ENCODE peak calls at places on chromosomes 7 and 10, in seven cellular contexts. O is fibroblast of villous mesenchyme, V is Panc1, F is psoas muscle, Q is ovary, K is iPS DF 6.9, P is fibroblast of the aortic adventitia. A is an unnamed sample.

GRCh38 chr7:82164813-82165212 is 278.8 kb downstream of the CACNA2D1 start:
- DNase-seq in V (no peak), K (no peak), F (no peak), P (peak), Q (no peak), O (peak), A (no peak)

GRCh38 chr7:46658281-46658680 is 737.2 kb upstream of the IGFBP3 start:
- DNase-seq in P (no peak), K (no peak), O (no peak), Q (no peak), V (no peak), F (no peak), A (no peak)

GRCh38 chr10:131980757-131981428 is 830 bp downstream of the BNIP3 start:
- DNase-seq in K (no peak), P (peak), F (no peak), O (peak), Q (peak), V (no peak), A (no peak)

GRCh38 chr7:148809856-148810255 is 74.2 kb downstream of the EZH2 start:
- DNase-seq in F (no peak), O (no peak), Q (no peak), K (no peak), V (no peak), P (no peak), A (no peak)

GRCh38 chr7:46811529-46811928 is 770.4 kb downstream of the TNS3 start:
- DNase-seq in V (no peak), F (no peak), P (peak), Q (peak), K (no peak), O (peak), A (no peak)

GRCh38 chr10:116742367-116743265 is at the start of gene HSPA12A:
- DNase-seq in O (peak), K (no peak), F (peak), V (no peak), P (peak), Q (peak), A (no peak)

GRCh38 chr10:124719213-124719851 is 24.8 kb downstream of the FAM53B start:
- DNase-seq in P (peak), K (no peak), V (no peak), Q (no peak), F (peak), O (peak), A (peak)

GRCh38 chr10:93198401-93199175 is 124.9 kb downstream of the CYP26A1 start:
- DNase-seq in K (no peak), O (peak), V (no peak), Q (no peak), P (peak), F (peak), A (no peak)

GRCh38 chr7:90626011-90626410 is 29.9 kb downstream of the CDK14 start:
- DNase-seq in Q (no peak), K (no peak), V (no peak), O (peak), F (no peak), P (peak), A (no peak)

GRCh38 chr7:157526604-157527003 is 189.8 kb downstream of the DNAJB6 start:
- DNase-seq in F (peak), K (no peak), Q (peak), P (no peak), O (no peak), V (no peak), A (no peak)

GRCh38 chr10:129760416-129760815 is 203.7 kb downstream of the EBF3 start:
- DNase-seq in V (no peak), F (no peak), P (no peak), K (no peak), Q (no peak), O (no peak), A (no peak)

GRCh38 chr7:87058739-87059524 is 522 bp downstream of the ELAPOR2 start:
- DNase-seq in V (no peak), O (no peak), P (no peak), K (no peak), Q (peak), F (peak), A (no peak)

GRCh38 chr7:134425777-134426176 is 33.1 kb downstream of the AKR1B1 start:
- DNase-seq in V (no peak), O (no peak), Q (no peak), F (no peak), P (no peak), K (no peak), A (no peak)

GRCh38 chr7:2934211-2934731 is 90.2 kb upstream of the GNA12 start:
- DNase-seq in V (no peak), Q (no peak), F (no peak), O (peak), P (peak), K (no peak), A (no peak)

GRCh38 chr7:4631021-4631663 is 51.0 kb upstream of the FOXK1 start:
- DNase-seq in F (no peak), Q (no peak), O (no peak), V (no peak), K (no peak), P (no peak), A (no peak)
- H3K4me3 ChIP-seq in F (no peak), Q (no peak), O (no peak), V (peak), K (no peak), P (peak), A (no peak)

GRCh38 chr7:30694774-30695721 is 12.8 kb upstream of the CRHR2 start:
- DNase-seq in V (no peak), Q (no peak), P (no peak), K (no peak), O (no peak), F (no peak), A (no peak)

GRCh38 chr7:30697716-30698460 is 15.6 kb upstream of the CRHR2 start:
- DNase-seq in V (no peak), Q (no peak), P (no peak), F (no peak), K (no peak), O (peak), A (no peak)

GRCh38 chr7:30692882-30693281 is 10.6 kb upstream of the CRHR2 start:
- DNase-seq in P (no peak), Q (no peak), K (no peak), O (no peak), F (no peak), V (no peak), A (no peak)

GRCh38 chr7:30692438-30692837 is 10.2 kb upstream of the CRHR2 start:
- DNase-seq in P (no peak), Q (no peak), V (no peak), O (no peak), F (no peak), K (no peak), A (no peak)

GRCh38 chr7:30694218-30694745 is 12.0 kb upstream of the CRHR2 start:
- DNase-seq in O (no peak), K (no peak), Q (peak), F (peak), V (no peak), P (no peak), A (no peak)
- H3K4me3 ChIP-seq in O (no peak), K (no peak), Q (no peak), F (no peak), V (no peak), P (no peak), A (no peak)

DNA sequence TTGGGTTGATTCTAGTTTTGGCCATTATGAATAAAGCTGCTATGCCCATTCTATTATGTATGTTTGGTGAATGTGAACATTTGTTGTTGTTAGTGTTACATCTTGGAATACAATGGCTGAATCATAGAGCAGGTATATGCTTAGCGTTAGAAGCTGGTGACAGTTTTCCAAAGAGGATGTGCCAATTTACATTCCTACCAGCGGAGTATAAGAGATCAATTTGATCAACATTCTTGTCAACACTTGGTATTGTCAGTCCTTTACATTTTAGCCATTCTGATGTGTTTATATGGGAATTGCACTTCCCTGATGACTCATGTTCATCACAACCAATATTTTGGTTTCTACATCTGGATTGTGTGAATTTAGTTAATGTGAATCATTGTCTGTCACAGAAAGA is 37.8 kb upstream of the COBL start:
- DNase-seq in K (no peak), P (no peak), Q (no peak), F (no peak), O (no peak), V (no peak), A (no peak)
- H3K4me3 ChIP-seq in K (no peak), P (no peak), Q (no peak), F (no peak), O (no peak), V (no peak), A (no peak)

DNA sequence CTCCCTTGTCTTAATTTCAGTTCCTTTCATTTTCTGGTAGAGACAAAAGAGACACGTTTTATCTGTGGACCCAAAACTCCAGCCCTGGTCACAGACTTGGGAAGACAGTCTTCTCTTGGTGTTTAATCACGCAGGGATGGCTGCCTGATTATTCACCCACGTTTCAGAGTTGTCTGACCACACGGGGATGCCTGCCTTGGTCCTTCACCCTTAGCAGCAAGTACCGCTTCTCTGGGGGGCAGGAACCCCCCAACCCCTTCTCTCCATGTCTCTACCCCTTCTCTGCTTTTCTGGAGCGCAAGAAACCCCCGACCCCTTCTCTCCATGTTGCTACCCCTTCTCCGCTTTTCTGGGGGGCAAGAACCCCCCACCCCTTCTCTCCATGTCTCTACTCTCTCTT is 95.8 kb downstream of the MACC1 start:
- DNase-seq in P (no peak), V (no peak), K (no peak), F (no peak), O (no peak), Q (no peak), A (no peak)
- H3K4me3 ChIP-seq in P (no peak), V (no peak), K (peak), F (no peak), O (no peak), Q (no peak), A (no peak)

GRCh38 chr7:106659963-106660861 is 746 bp downstream of the CCDC71L start:
- DNase-seq in V (peak), P (peak), Q (peak), K (peak), O (peak), F (peak), A (peak)

GRCh38 chr7:106659369-106659962 is 1.5 kb downstream of the CCDC71L start:
- DNase-seq in K (no peak), V (no peak), P (peak), Q (no peak), F (no peak), O (peak), A (no peak)

GRCh38 chr7:106657085-106657991 is 3.6 kb downstream of the CCDC71L start:
- DNase-seq in O (peak), P (peak), V (no peak), F (no peak), K (no peak), Q (no peak), A (no peak)

GRCh38 chr7:106660862-106661720 is at the start of gene CCDC71L:
- DNase-seq in V (peak), K (peak), F (peak), P (peak), O (peak), Q (peak), A (peak)

DNA sequence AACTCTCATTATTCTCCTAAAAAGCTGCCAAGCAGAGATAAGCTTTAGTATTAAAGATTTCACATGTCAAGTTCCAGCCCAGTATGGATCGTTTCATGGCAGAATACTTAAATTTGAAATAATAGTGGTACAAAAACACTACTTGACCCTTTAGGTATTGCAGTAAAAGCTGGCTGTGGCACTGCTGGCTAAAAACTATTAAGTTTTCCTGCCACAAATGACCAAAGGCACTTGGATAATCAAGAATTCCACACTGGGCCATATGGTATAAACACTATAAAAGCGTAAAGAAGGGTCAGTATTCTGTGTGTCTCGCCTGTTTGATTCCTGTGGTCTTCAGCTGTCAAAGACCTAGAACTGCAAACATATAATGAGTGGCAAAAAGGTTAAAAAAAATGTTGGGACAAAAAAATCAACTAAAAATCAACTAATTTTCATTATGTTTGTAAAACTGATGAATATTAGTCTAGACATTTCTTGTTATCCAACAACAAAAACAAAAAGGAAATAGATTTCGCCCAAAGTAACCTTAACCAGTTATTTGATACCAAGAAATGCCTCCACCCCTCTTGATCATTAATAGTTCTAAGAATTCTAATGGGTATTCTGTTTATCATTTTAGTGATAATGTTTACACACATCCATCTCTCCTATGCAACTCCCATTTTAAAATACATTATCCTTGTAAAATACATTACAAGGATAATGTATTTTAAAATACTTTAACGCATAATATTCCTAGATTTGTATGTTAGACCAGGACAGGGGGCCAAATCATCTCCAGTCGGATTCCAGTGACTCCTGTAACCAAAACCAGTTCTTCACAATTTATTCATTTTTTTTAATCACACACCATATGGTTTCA is 2.2 kb downstream of the CCDC71L start:
- DNase-seq in V (no peak), Q (no peak), O (no peak), P (peak), K (no peak), F (no peak), A (no peak)
- H3K4me3 ChIP-seq in V (peak), Q (peak), O (peak), P (peak), K (no peak), F (peak), A (peak)

GRCh38 chr7:20786779-20787651 is at the start of gene SP8:
- DNase-seq in F (no peak), P (no peak), V (no peak), K (no peak), O (no peak), Q (no peak), A (no peak)
- H3K4me3 ChIP-seq in F (peak), P (peak), V (peak), K (peak), O (peak), Q (peak), A (no peak)

GRCh38 chr10:22667093-22667480 is 47.3 kb downstream of the PIP4K2A start:
- DNase-seq in K (no peak), P (no peak), O (no peak), V (no peak), F (no peak), Q (no peak), A (no peak)
- H3K4me3 ChIP-seq in K (no peak), P (no peak), O (no peak), V (no peak), F (no peak), Q (no peak), A (no peak)

GRCh38 chr10:96305019-96305418 is 785 bp downstream of the DNTT start:
- DNase-seq in P (no peak), F (no peak), O (no peak), Q (no peak), V (no peak), K (no peak), A (no peak)
- H3K4me3 ChIP-seq in P (no peak), F (no peak), O (no peak), Q (no peak), V (no peak), K (no peak), A (no peak)

GRCh38 chr7:15687645-15688025 is 1.2 kb upstream of the MEOX2 start:
- DNase-seq in O (no peak), K (no peak), F (peak), Q (no peak), P (no peak), V (no peak), A (no peak)
- H3K4me3 ChIP-seq in O (no peak), K (no peak), F (peak), Q (peak), P (no peak), V (no peak), A (no peak)

DNA sequence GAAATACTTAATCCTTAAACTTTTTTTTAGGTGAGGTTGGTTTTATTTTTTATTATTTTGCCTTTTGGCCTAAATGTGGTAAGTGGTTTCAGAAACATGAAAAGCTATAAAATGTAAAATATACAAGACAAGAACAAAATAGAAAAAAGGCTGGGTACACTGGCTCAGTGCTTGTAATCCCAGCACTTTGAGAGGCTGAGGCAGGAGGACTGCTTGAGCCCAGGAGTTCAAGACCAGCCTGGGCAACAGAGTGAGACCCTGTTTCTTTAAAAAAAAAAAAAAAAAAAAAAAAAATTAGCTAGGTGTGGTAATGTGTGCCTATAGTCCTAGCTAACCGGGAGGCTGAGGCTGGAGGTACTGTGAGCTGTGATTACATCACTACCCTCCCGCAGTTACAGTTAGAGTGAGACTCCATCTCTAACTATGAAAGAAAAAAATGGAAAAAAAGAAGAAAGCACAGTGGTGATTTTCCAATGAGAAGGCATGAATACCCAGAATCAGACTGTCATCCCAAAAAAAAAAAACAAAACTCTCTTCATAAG is 270.1 kb upstream of the MKLN1 start:
- DNase-seq in V (no peak), O (no peak), Q (no peak), P (no peak), F (no peak), K (no peak), A (no peak)
- H3K4me3 ChIP-seq in V (no peak), O (no peak), Q (no peak), P (no peak), F (no peak), K (no peak), A (no peak)